ENCODE peak calls at places on chromosomes 7 and 10, in four cellular contexts. E is memory B cell, S is psoas muscle, Q is caudate nucleus. F is an unnamed sample.
A peak's percentile ranks its signal among the peaks of the same experiment; 100 is the strongest.

GRCh38 chr10:4941540-4942330 is 21.5 kb upstream of the AKR1C1 start:
- DNase-seq in E (no peak), Q (no peak), S (no peak), F (no peak)

GRCh38 chr10:33073641-33074410 is 115.8 kb upstream of the ITGB1 start:
- DNase-seq in S (no peak), Q (no peak), E (no peak), F (no peak)

GRCh38 chr10:68027429-68027828 is 47.7 kb downstream of the HERC4 start:
- DNase-seq in E (no peak), Q (no peak), S (no peak), F (no peak)

GRCh38 chr7:101632641-101633040 is 3.5 kb upstream of the MYL10 start:
- DNase-seq in Q (no peak), E (no peak), S (no peak), F (no peak)

GRCh38 chr10:93518531-93518930 is 22.1 kb downstream of the CEP55 start:
- DNase-seq in S (no peak), E (no peak), Q (no peak), F (no peak)

GRCh38 chr7:30206466-30206865 is 71.7 kb downstream of the MTURN start:
- DNase-seq in S (no peak), Q (no peak), E (no peak), F (no peak)

GRCh38 chr7:23808421-23808820 is 98.4 kb downstream of the STK31 start:
- DNase-seq in S (no peak), E (no peak), Q (no peak), F (no peak)

GRCh38 chr7:148303295-148304013 is 287.1 kb upstream of the C7orf33 start:
- DNase-seq in E (no peak), S (peak; percentile 89), Q (no peak), F (no peak)

GRCh38 chr7:2000801-2001321 is 231.9 kb downstream of the MAD1L1 start:
- DNase-seq in E (no peak), Q (no peak), S (peak; percentile 46), F (no peak)

GRCh38 chr10:93421426-93421825 is 60.7 kb downstream of the MYOF start:
- DNase-seq in E (no peak), Q (no peak), S (no peak), F (no peak)

GRCh38 chr7:5689118-5689517 is 92.3 kb downstream of the RNF216 start:
- DNase-seq in Q (no peak), E (no peak), S (no peak), F (no peak)

GRCh38 chr7:768881-769504 is 41.9 kb upstream of the PRKAR1B start:
- DNase-seq in E (no peak), Q (peak; percentile 24), S (peak; percentile 76), F (no peak)

GRCh38 chr7:12821746-12822145 is 134.3 kb downstream of the ARL4A start:
- DNase-seq in E (no peak), Q (no peak), S (no peak), F (no peak)

GRCh38 chr7:132035517-132036362 is 479.3 kb upstream of the PODXL start:
- DNase-seq in Q (no peak), E (no peak), S (peak; percentile 62), F (no peak)

GRCh38 chr7:101488826-101489572 is 126.3 kb downstream of the COL26A1 start:
- DNase-seq in Q (no peak), E (no peak), S (no peak), F (no peak)

GRCh38 chr7:149736478-149737360 is 36.7 kb downstream of the ZNF467 start:
- DNase-seq in Q (no peak), S (no peak), E (no peak), F (no peak)

GRCh38 chr7:8305625-8306388 is 43.8 kb upstream of the ICA1 start:
- DNase-seq in Q (no peak), S (no peak), E (no peak), F (no peak)

GRCh38 chr7:128938524-128939074 is 872 bp downstream of the IRF5 start:
- DNase-seq in S (no peak), Q (no peak), E (peak; percentile 63), F (peak; percentile 47)

GRCh38 chr7:28871083-28871482 is 87.0 kb downstream of the TRIL start:
- DNase-seq in Q (no peak), S (no peak), E (no peak), F (no peak)

GRCh38 chr10:132527338-132528063 is 10.1 kb upstream of the INPP5A start:
- DNase-seq in E (no peak), Q (no peak), S (peak; percentile 33), F (no peak)

GRCh38 chr7:111126987-111127386 is 36.1 kb downstream of the LRRN3 start:
- DNase-seq in S (no peak), E (no peak), Q (no peak), F (no peak)

GRCh38 chr10:71666607-71667373 is 52.8 kb downstream of the C10orf105 start:
- DNase-seq in S (no peak), Q (no peak), E (no peak), F (peak; percentile 48)

GRCh38 chr7:1233328-1234048 is 816 bp downstream of the UNCX start:
- DNase-seq in Q (no peak), S (no peak), E (no peak), F (no peak)

GRCh38 chr10:76998451-76998850 is 639.2 kb downstream of the KCNMA1 start:
- DNase-seq in S (no peak), Q (no peak), E (no peak), F (no peak)

GRCh38 chr10:98076086-98076485 is 45.7 kb upstream of the CRTAC1 start:
- DNase-seq in E (no peak), S (no peak), Q (no peak), F (no peak)

GRCh38 chr7:147913239-147913638 is 677.3 kb upstream of the C7orf33 start:
- DNase-seq in S (no peak), E (no peak), Q (no peak), F (no peak)

GRCh38 chr10:96257944-96258343 is 13.4 kb downstream of the BLNK start:
- DNase-seq in S (no peak), E (no peak), Q (no peak), F (no peak)

GRCh38 chr7:150753239-150753638 is 16.0 kb downstream of the GIMAP5 start:
- DNase-seq in Q (no peak), S (no peak), E (no peak), F (no peak)